ENCODE peak calls at places on chromosomes 3 and 15, in seven cellular contexts. B is AG04449, R is right cardiac atrium, M is fibroblast of mammary gland, K is activated T-cell treated with anti-CD3 and anti-CD28 coated beads for 48 hours, N is heart right ventricle, Q is B cell. L is an unnamed sample.

GRCh38 chr15:101162701-101163483 is 89.0 kb downstream of the CHSY1 start:
- DNase-seq in B (no peak), R (peak), M (no peak), K (no peak), N (peak), Q (no peak), L (no peak)

GRCh38 chr3:42265059-42265991 is 660 bp downstream of the CCK start:
- DNase-seq in B (no peak), R (no peak), M (peak), K (no peak), N (no peak), Q (no peak), L (no peak)

GRCh38 chr3:133412511-133413165 is 12.8 kb downstream of the BFSP2 start:
- DNase-seq in B (no peak), R (no peak), M (peak), K (no peak), N (no peak), Q (no peak), L (no peak)

GRCh38 chr3:73511555-73511954 is 113.2 kb downstream of the PDZRN3 start:
- DNase-seq in B (no peak), R (peak), M (no peak), K (no peak), N (no peak), Q (no peak), L (no peak)

GRCh38 chr3:156760333-156760732 is 65.8 kb upstream of the LEKR1 start:
- DNase-seq in B (no peak), R (no peak), M (no peak), K (no peak), N (no peak), Q (no peak), L (no peak)

GRCh38 chr15:40360015-40360414 is 2.0 kb downstream of the DISP2 start:
- DNase-seq in B (no peak), R (no peak), M (no peak), K (no peak), N (no peak), Q (no peak), L (no peak)

GRCh38 chr3:42830437-42831320 is 21.4 kb downstream of the ACKR2 start:
- DNase-seq in B (no peak), R (no peak), M (peak), K (no peak), N (no peak), Q (no peak), L (no peak)

GRCh38 chr3:178960191-178960590 is 111.4 kb downstream of the ZMAT3 start:
- DNase-seq in B (no peak), R (no peak), M (no peak), K (no peak), N (no peak), Q (no peak), L (no peak)

GRCh38 chr3:69411331-69411730 is 25.4 kb upstream of the FRMD4B start:
- DNase-seq in B (no peak), R (no peak), M (peak), K (no peak), N (no peak), Q (no peak), L (no peak)

GRCh38 chr15:30990036-30990435 is 1.4 kb downstream of the MTMR10 start:
- DNase-seq in B (no peak), R (no peak), M (peak), K (no peak), N (no peak), Q (no peak), L (no peak)

GRCh38 chr3:13105851-13106250 is 32.6 kb upstream of the IQSEC1 start:
- DNase-seq in B (no peak), R (no peak), M (no peak), K (no peak), N (no peak), Q (peak), L (no peak)

GRCh38 chr15:68484696-68485400 is 52.9 kb upstream of the ITGA11 start:
- DNase-seq in B (peak), R (peak), M (peak), K (no peak), N (no peak), Q (no peak), L (no peak)

GRCh38 chr15:73190189-73190601 is 137.9 kb downstream of the NEO1 start:
- DNase-seq in B (no peak), R (no peak), M (peak), K (no peak), N (no peak), Q (no peak), L (no peak)

GRCh38 chr15:61621146-61621545 is 392.0 kb upstream of the RORA start:
- DNase-seq in B (no peak), R (peak), M (peak), K (peak), N (no peak), Q (no peak), L (no peak)

GRCh38 chr3:45252833-45253232 is 26.7 kb upstream of the TMEM158 start:
- DNase-seq in B (no peak), R (no peak), M (no peak), K (no peak), N (no peak), Q (no peak), L (no peak)

GRCh38 chr15:31511707-31512310 is 185.2 kb downstream of the KLF13 start:
- DNase-seq in B (no peak), R (no peak), M (no peak), K (no peak), N (no peak), Q (no peak), L (peak)

GRCh38 chr3:128278761-128279593 is 125.7 kb downstream of the EEFSEC start:
- DNase-seq in B (peak), R (peak), M (peak), K (no peak), N (peak), Q (no peak), L (no peak)

GRCh38 chr3:52317601-52318000 is 1.5 kb downstream of the DNAH1 start:
- DNase-seq in B (no peak), R (peak), M (peak), K (peak), N (peak), Q (peak), L (peak)

GRCh38 chr3:188439080-188439479 is 285.1 kb downstream of the LPP start:
- DNase-seq in B (no peak), R (no peak), M (no peak), K (no peak), N (peak), Q (peak), L (peak)

GRCh38 chr3:179962617-179963387 is 73.9 kb downstream of the PEX5L start:
- DNase-seq in B (no peak), R (no peak), M (no peak), K (no peak), N (no peak), Q (no peak), L (no peak)

GRCh38 chr3:177463863-177464262 is 266.6 kb upstream of the TBL1XR1 start:
- DNase-seq in B (no peak), R (no peak), M (peak), K (no peak), N (no peak), Q (no peak), L (no peak)

GRCh38 chr15:85992224-85992623 is 87.4 kb upstream of the AGBL1 start:
- DNase-seq in B (no peak), R (no peak), M (no peak), K (no peak), N (no peak), Q (no peak), L (no peak)

GRCh38 chr3:117553461-117553860 is 843.9 kb downstream of the TUSC7 start:
- DNase-seq in B (no peak), R (no peak), M (peak), K (no peak), N (no peak), Q (no peak), L (no peak)

GRCh38 chr3:156892701-156893100 is 66.5 kb downstream of the LEKR1 start:
- DNase-seq in B (peak), R (no peak), M (peak), K (no peak), N (no peak), Q (no peak), L (no peak)

L was measured in T-helper 2 cell treated with Interferon-gamma antibody and Interleukin-4, amounts not matched to agents 5 μg/mL and 100 μg/mL, for 36 hours.